ENCODE peak calls at places on chromosomes 12 and 14, in six cellular contexts. One of them, this sample, is unnamed.

GRCh38 chr12:68759852-68760251 is 13.9 kb downstream of the SLC35E3 start:
- DNase-seq in NAMALWA: no peak
- DNase-seq in T-helper 2 cell: no peak
- DNase-seq in ELF-1: no peak
- DNase-seq in activated CD4-positive, CD25-positive, alpha-beta regulatory T cell treated with anti-CD3 and anti-CD28 coated beads, Interleukin-2, amount 50 U/mL, for 16 hours: no peak
- DNase-seq in tibial artery: no peak
- DNase-seq in this sample: no peak

GRCh38 chr12:121061831-121062230 is 22.8 kb upstream of the OASL start:
- DNase-seq in ELF-1: no peak
- DNase-seq in T-helper 2 cell: no peak
- DNase-seq in NAMALWA: no peak
- DNase-seq in activated CD4-positive, CD25-positive, alpha-beta regulatory T cell treated with anti-CD3 and anti-CD28 coated beads, Interleukin-2, amount 50 U/mL, for 16 hours: no peak
- DNase-seq in tibial artery: no peak
- DNase-seq in this sample: no peak

GRCh38 chr14:24171422-24172260 is at the start of gene REC8:
- DNase-seq in activated CD4-positive, CD25-positive, alpha-beta regulatory T cell treated with anti-CD3 and anti-CD28 coated beads, Interleukin-2, amount 50 U/mL, for 16 hours: peak; percentile 48
- DNase-seq in ELF-1: peak; percentile 99
- DNase-seq in T-helper 2 cell: peak; percentile 67
- DNase-seq in NAMALWA: peak; percentile 98
- DNase-seq in tibial artery: peak; percentile 72
- DNase-seq in this sample: peak; percentile 56

GRCh38 chr14:34035177-34035933 is 84.5 kb upstream of the EGLN3 start:
- DNase-seq in activated CD4-positive, CD25-positive, alpha-beta regulatory T cell treated with anti-CD3 and anti-CD28 coated beads, Interleukin-2, amount 50 U/mL, for 16 hours: no peak
- DNase-seq in tibial artery: no peak
- DNase-seq in ELF-1: no peak
- DNase-seq in T-helper 2 cell: no peak
- DNase-seq in NAMALWA: no peak
- DNase-seq in this sample: no peak

GRCh38 chr12:130961921-130962326 is 8.2 kb downstream of the ADGRD1 start:
- DNase-seq in activated CD4-positive, CD25-positive, alpha-beta regulatory T cell treated with anti-CD3 and anti-CD28 coated beads, Interleukin-2, amount 50 U/mL, for 16 hours: no peak
- DNase-seq in tibial artery: no peak
- DNase-seq in T-helper 2 cell: no peak
- DNase-seq in NAMALWA: no peak
- DNase-seq in ELF-1: no peak
- DNase-seq in this sample: no peak

GRCh38 chr12:106113042-106113441 is 25.7 kb downstream of the NUAK1 start:
- DNase-seq in T-helper 2 cell: no peak
- DNase-seq in activated CD4-positive, CD25-positive, alpha-beta regulatory T cell treated with anti-CD3 and anti-CD28 coated beads, Interleukin-2, amount 50 U/mL, for 16 hours: no peak
- DNase-seq in NAMALWA: no peak
- DNase-seq in tibial artery: no peak
- DNase-seq in ELF-1: no peak
- DNase-seq in this sample: no peak

GRCh38 chr14:77198576-77198975 is 17.0 kb downstream of the TMEM63C start:
- DNase-seq in activated CD4-positive, CD25-positive, alpha-beta regulatory T cell treated with anti-CD3 and anti-CD28 coated beads, Interleukin-2, amount 50 U/mL, for 16 hours: no peak
- DNase-seq in T-helper 2 cell: no peak
- DNase-seq in ELF-1: no peak
- DNase-seq in tibial artery: no peak
- DNase-seq in NAMALWA: no peak
- DNase-seq in this sample: no peak

GRCh38 chr14:36767603-36768281 is 106.1 kb downstream of the PAX9 start:
- DNase-seq in ELF-1: peak; percentile 10
- DNase-seq in T-helper 2 cell: no peak
- DNase-seq in activated CD4-positive, CD25-positive, alpha-beta regulatory T cell treated with anti-CD3 and anti-CD28 coated beads, Interleukin-2, amount 50 U/mL, for 16 hours: no peak
- DNase-seq in tibial artery: no peak
- DNase-seq in NAMALWA: no peak
- DNase-seq in this sample: no peak

GRCh38 chr12:12613334-12613733 is 1.7 kb downstream of the CREBL2 start:
- DNase-seq in activated CD4-positive, CD25-positive, alpha-beta regulatory T cell treated with anti-CD3 and anti-CD28 coated beads, Interleukin-2, amount 50 U/mL, for 16 hours: no peak
- DNase-seq in tibial artery: no peak
- DNase-seq in ELF-1: no peak
- DNase-seq in NAMALWA: peak; percentile 15
- DNase-seq in T-helper 2 cell: no peak
- DNase-seq in this sample: no peak

GRCh38 chr14:75138492-75138891 is 11.6 kb upstream of the NEK9 start:
- DNase-seq in ELF-1: no peak
- DNase-seq in tibial artery: no peak
- DNase-seq in T-helper 2 cell: no peak
- DNase-seq in activated CD4-positive, CD25-positive, alpha-beta regulatory T cell treated with anti-CD3 and anti-CD28 coated beads, Interleukin-2, amount 50 U/mL, for 16 hours: no peak
- DNase-seq in NAMALWA: peak; percentile 46
- DNase-seq in this sample: no peak

GRCh38 chr12:30015661-30016060 is 231.9 kb upstream of the TMTC1 start:
- DNase-seq in tibial artery: no peak
- DNase-seq in T-helper 2 cell: no peak
- DNase-seq in NAMALWA: no peak
- DNase-seq in activated CD4-positive, CD25-positive, alpha-beta regulatory T cell treated with anti-CD3 and anti-CD28 coated beads, Interleukin-2, amount 50 U/mL, for 16 hours: no peak
- DNase-seq in ELF-1: peak; percentile 13
- DNase-seq in this sample: no peak

GRCh38 chr14:91545946-91546716 is 36.0 kb upstream of the PPP4R3A start:
- DNase-seq in tibial artery: no peak
- DNase-seq in T-helper 2 cell: no peak
- DNase-seq in ELF-1: no peak
- DNase-seq in activated CD4-positive, CD25-positive, alpha-beta regulatory T cell treated with anti-CD3 and anti-CD28 coated beads, Interleukin-2, amount 50 U/mL, for 16 hours: no peak
- DNase-seq in NAMALWA: no peak
- DNase-seq in this sample: no peak

GRCh38 chr14:89899917-89900680 is 54.4 kb downstream of the EFCAB11 start:
- DNase-seq in ELF-1: no peak
- DNase-seq in T-helper 2 cell: no peak
- DNase-seq in activated CD4-positive, CD25-positive, alpha-beta regulatory T cell treated with anti-CD3 and anti-CD28 coated beads, Interleukin-2, amount 50 U/mL, for 16 hours: no peak
- DNase-seq in tibial artery: no peak
- DNase-seq in NAMALWA: peak; percentile 22
- DNase-seq in this sample: no peak

GRCh38 chr14:91220581-91221000 is 23.9 kb downstream of the GPR68 start:
- DNase-seq in ELF-1: no peak
- DNase-seq in tibial artery: no peak
- DNase-seq in T-helper 2 cell: no peak
- DNase-seq in activated CD4-positive, CD25-positive, alpha-beta regulatory T cell treated with anti-CD3 and anti-CD28 coated beads, Interleukin-2, amount 50 U/mL, for 16 hours: no peak
- DNase-seq in NAMALWA: no peak
- DNase-seq in this sample: no peak

GRCh38 chr12:107223816-107224215 is 130.5 kb upstream of the CRY1 start:
- DNase-seq in ELF-1: no peak
- DNase-seq in NAMALWA: no peak
- DNase-seq in T-helper 2 cell: no peak
- DNase-seq in activated CD4-positive, CD25-positive, alpha-beta regulatory T cell treated with anti-CD3 and anti-CD28 coated beads, Interleukin-2, amount 50 U/mL, for 16 hours: no peak
- DNase-seq in tibial artery: no peak
- DNase-seq in this sample: no peak

GRCh38 chr14:105393151-105393550 is 5.2 kb upstream of the TEX22 start:
- DNase-seq in tibial artery: no peak
- DNase-seq in ELF-1: no peak
- DNase-seq in T-helper 2 cell: no peak
- DNase-seq in NAMALWA: no peak
- DNase-seq in activated CD4-positive, CD25-positive, alpha-beta regulatory T cell treated with anti-CD3 and anti-CD28 coated beads, Interleukin-2, amount 50 U/mL, for 16 hours: no peak
- DNase-seq in this sample: no peak